ENCODE peak calls at places on chromosome 12, in seven cellular contexts. E is RCC 7860; X is ascending aorta; J is hippocampal formation; L is stimulated activated CD4-positive, alpha-beta T cell treated with anti-CD3 and anti-CD28 coated beads, Interleukin-4, amount 100 ng/mL, for 4 hours; U is T-helper 9 cell; S is naive thymus-derived CD8-positive, alpha-beta T cell. B is an unnamed sample.

GRCh38 chr12:89863332-89863938 is 154.8 kb upstream of the ATP2B1 start:
- DNase-seq in E (no peak), S (peak; percentile 57), J (no peak), X (no peak), U (peak; percentile 48), L (peak; percentile 55), B (no peak)

GRCh38 chr12:118064608-118065007 is 3.6 kb upstream of the WSB2 start:
- DNase-seq in U (no peak), X (no peak), L (no peak), E (no peak), S (no peak), J (no peak), B (no peak)

GRCh38 chr12:105764216-105764835 is 374.4 kb downstream of the NUAK1 start:
- DNase-seq in E (no peak), J (no peak), L (no peak), S (no peak), X (no peak), U (no peak), B (no peak)

GRCh38 chr12:48165089-48166031 is 8.0 kb upstream of the ASB8 start:
- DNase-seq in E (peak; percentile 25), X (no peak), L (peak; percentile 26), S (peak; percentile 62), J (no peak), U (peak; percentile 32), B (no peak)

GRCh38 chr12:34345801-34346200 is 323.5 kb downstream of the ALG10 start:
- DNase-seq in U (no peak), S (no peak), E (no peak), J (no peak), L (no peak), X (no peak), B (no peak)

GRCh38 chr12:59088673-59089072 is 168.4 kb upstream of the LRIG3 start:
- DNase-seq in L (no peak), S (no peak), X (no peak), E (no peak), J (no peak), U (no peak), B (no peak)

GRCh38 chr12:47307680-47308399 is 228.1 kb upstream of the AMIGO2 start:
- DNase-seq in X (no peak), E (peak; percentile 78), S (peak; percentile 46), L (peak; percentile 63), J (no peak), U (peak; percentile 17), B (peak; percentile 17)

GRCh38 chr12:32478166-32478565 is 78.8 kb downstream of the FGD4 start:
- DNase-seq in E (no peak), X (no peak), J (no peak), U (no peak), L (no peak), S (no peak), B (no peak)

GRCh38 chr12:13727707-13728147 is 253.7 kb downstream of the GRIN2B start:
- DNase-seq in L (no peak), U (no peak), J (no peak), E (peak; percentile 74), S (no peak), X (no peak), B (no peak)

GRCh38 chr12:49777800-49778748 is 36.7 kb downstream of the TMBIM6 start:
- DNase-seq in U (peak; percentile 69), S (peak; percentile 70), E (no peak), J (no peak), X (no peak), L (peak; percentile 70), B (peak; percentile 48)

GRCh38 chr12:23217158-23217557 is 592.2 kb downstream of the ETNK1 start:
- DNase-seq in E (no peak), L (no peak), X (no peak), J (no peak), S (no peak), U (no peak), B (no peak)

GRCh38 chr12:129337413-129337812 is 484.1 kb downstream of the GLT1D1 start:
- DNase-seq in J (no peak), L (no peak), U (no peak), S (no peak), E (no peak), X (no peak), B (no peak)

GRCh38 chr12:40344312-40344711 is 119.5 kb downstream of the LRRK2 start:
- DNase-seq in S (no peak), X (no peak), E (no peak), U (no peak), L (no peak), J (no peak), B (no peak)

GRCh38 chr12:47885012-47885501 is 19.7 kb downstream of the VDR start:
- DNase-seq in L (peak; percentile 70), J (no peak), S (no peak), U (no peak), E (no peak), X (no peak), B (peak; percentile 21)

GRCh38 chr12:105580841-105581352 is 250.4 kb downstream of the C12orf75 start:
- DNase-seq in J (no peak), E (no peak), S (no peak), X (peak; percentile 37), L (no peak), U (no peak), B (no peak)

GRCh38 chr12:66072566-66072965 is 58.0 kb downstream of the LLPH start:
- DNase-seq in U (no peak), X (no peak), E (no peak), L (no peak), J (no peak), S (no peak), B (no peak)

GRCh38 chr12:123571343-123571813 is 13.0 kb upstream of the TMED2 start:
- DNase-seq in X (peak; percentile 76), J (no peak), S (no peak), L (no peak), E (no peak), U (no peak), B (no peak)